ENCODE peak calls at places on chromosome 12, in eight cellular contexts. One of them, this sample, is unnamed.

GRCh38 chr12:45336762-45337596 is 121.1 kb downstream of the ANO6 start:
- DNase-seq in stomach: no peak
- DNase-seq in astrocyte: peak
- DNase-seq in PC-3: peak
- DNase-seq in IMR-90: peak
- DNase-seq in colonic mucosa: no peak
- DNase-seq in PC-9: no peak
- DNase-seq in uterus: no peak
- DNase-seq in this sample: peak

GRCh38 chr12:52603314-52603713 is 2.1 kb upstream of the KRT72 start:
- DNase-seq in PC-3: peak
- DNase-seq in stomach: no peak
- DNase-seq in colonic mucosa: no peak
- DNase-seq in astrocyte: no peak
- DNase-seq in uterus: no peak
- DNase-seq in PC-9: no peak
- DNase-seq in IMR-90: no peak
- DNase-seq in this sample: no peak

GRCh38 chr12:21774358-21775129 is at the start of gene KCNJ8:
- DNase-seq in PC-3: no peak
- DNase-seq in PC-9: no peak
- DNase-seq in colonic mucosa: no peak
- DNase-seq in stomach: peak
- DNase-seq in uterus: peak
- DNase-seq in IMR-90: peak
- DNase-seq in astrocyte: peak
- DNase-seq in this sample: no peak

GRCh38 chr12:48681738-48682532 is at the start of gene KANSL2:
- DNase-seq in astrocyte: peak
- DNase-seq in stomach: peak
- DNase-seq in IMR-90: peak
- DNase-seq in PC-9: peak
- DNase-seq in PC-3: peak
- DNase-seq in colonic mucosa: peak
- DNase-seq in uterus: peak
- DNase-seq in this sample: peak

GRCh38 chr12:119920064-119920463 is 42.9 kb upstream of the CIT start:
- DNase-seq in colonic mucosa: no peak
- DNase-seq in PC-9: no peak
- DNase-seq in astrocyte: no peak
- DNase-seq in stomach: no peak
- DNase-seq in IMR-90: no peak
- DNase-seq in PC-3: no peak
- DNase-seq in uterus: no peak
- DNase-seq in this sample: no peak

GRCh38 chr12:62998454-62998853 is 63.5 kb upstream of the PPM1H start:
- DNase-seq in IMR-90: no peak
- DNase-seq in stomach: no peak
- DNase-seq in uterus: no peak
- DNase-seq in PC-9: no peak
- DNase-seq in PC-3: no peak
- DNase-seq in astrocyte: no peak
- DNase-seq in colonic mucosa: no peak
- DNase-seq in this sample: no peak

GRCh38 chr12:87679262-87679661 is 349.9 kb downstream of the C12orf50 start:
- DNase-seq in stomach: no peak
- DNase-seq in colonic mucosa: no peak
- DNase-seq in uterus: no peak
- DNase-seq in PC-3: no peak
- DNase-seq in astrocyte: no peak
- DNase-seq in IMR-90: peak
- DNase-seq in PC-9: no peak
- DNase-seq in this sample: no peak

GRCh38 chr12:851913-852312 is 97.6 kb downstream of the RAD52 start:
- DNase-seq in PC-3: peak
- DNase-seq in PC-9: no peak
- DNase-seq in stomach: no peak
- DNase-seq in colonic mucosa: no peak
- DNase-seq in astrocyte: peak
- DNase-seq in IMR-90: peak
- DNase-seq in uterus: no peak
- DNase-seq in this sample: peak

GRCh38 chr12:130138478-130138877 is 23.8 kb upstream of the FZD10 start:
- DNase-seq in PC-9: no peak
- DNase-seq in astrocyte: no peak
- DNase-seq in IMR-90: no peak
- DNase-seq in uterus: no peak
- DNase-seq in stomach: no peak
- DNase-seq in colonic mucosa: no peak
- DNase-seq in PC-3: no peak
- DNase-seq in this sample: no peak

GRCh38 chr12:44294649-44295048 is 458.8 kb downstream of the TMEM117 start:
- DNase-seq in PC-3: no peak
- DNase-seq in astrocyte: no peak
- DNase-seq in colonic mucosa: no peak
- DNase-seq in stomach: no peak
- DNase-seq in IMR-90: no peak
- DNase-seq in PC-9: no peak
- DNase-seq in uterus: no peak
- DNase-seq in this sample: no peak
- TF ChIP-seq CTCF in PC-3: no peak
- TF ChIP-seq CTCF in astrocyte: no peak
- TF ChIP-seq CTCF in colonic mucosa: no peak
- TF ChIP-seq CTCF in stomach: no peak
- TF ChIP-seq CTCF in IMR-90: no peak
- TF ChIP-seq CTCF in PC-9: no peak
- TF ChIP-seq CTCF in uterus: no peak
- TF ChIP-seq CTCF in this sample: no peak

GRCh38 chr12:3964404-3964803 is 91.2 kb upstream of the PARP11 start:
- DNase-seq in astrocyte: no peak
- DNase-seq in colonic mucosa: no peak
- DNase-seq in stomach: no peak
- DNase-seq in PC-9: no peak
- DNase-seq in IMR-90: no peak
- DNase-seq in uterus: no peak
- DNase-seq in PC-3: no peak
- DNase-seq in this sample: no peak
- TF ChIP-seq CTCF in astrocyte: no peak
- TF ChIP-seq CTCF in colonic mucosa: no peak
- TF ChIP-seq CTCF in stomach: no peak
- TF ChIP-seq CTCF in PC-9: no peak
- TF ChIP-seq CTCF in IMR-90: no peak
- TF ChIP-seq CTCF in uterus: no peak
- TF ChIP-seq CTCF in PC-3: peak
- TF ChIP-seq CTCF in this sample: peak

GRCh38 chr12:121448771-121449315 is 48.9 kb downstream of the RNF34 start:
- DNase-seq in astrocyte: no peak
- DNase-seq in PC-3: no peak
- DNase-seq in PC-9: no peak
- DNase-seq in IMR-90: no peak
- DNase-seq in stomach: no peak
- DNase-seq in colonic mucosa: no peak
- DNase-seq in uterus: no peak
- DNase-seq in this sample: no peak
- TF ChIP-seq CTCF in astrocyte: no peak
- TF ChIP-seq CTCF in PC-3: no peak
- TF ChIP-seq CTCF in PC-9: no peak
- TF ChIP-seq CTCF in IMR-90: no peak
- TF ChIP-seq CTCF in stomach: no peak
- TF ChIP-seq CTCF in colonic mucosa: no peak
- TF ChIP-seq CTCF in uterus: no peak
- TF ChIP-seq CTCF in this sample: no peak

DNA sequence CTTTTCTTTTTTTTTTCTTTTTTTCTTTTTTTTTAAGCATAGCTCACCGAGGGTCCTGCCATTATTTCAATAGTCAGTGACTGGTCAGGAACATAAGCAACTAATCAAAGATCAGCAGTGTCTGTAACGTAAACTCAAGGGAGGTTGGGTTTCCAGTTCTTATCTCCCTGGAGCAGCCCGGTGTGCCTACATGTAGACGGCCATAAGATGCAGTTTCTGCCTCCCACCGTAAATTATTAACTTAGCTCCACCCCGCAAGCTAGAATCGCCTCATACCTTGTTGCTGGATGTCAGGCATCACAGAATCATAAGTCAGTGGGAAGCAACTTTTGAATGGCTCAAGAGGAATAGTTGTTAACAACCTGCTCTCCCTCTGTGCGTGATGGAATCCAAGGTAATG is at the start of gene MYO1H:
- DNase-seq in IMR-90: no peak
- DNase-seq in PC-9: no peak
- DNase-seq in uterus: no peak
- DNase-seq in astrocyte: no peak
- DNase-seq in stomach: no peak
- DNase-seq in colonic mucosa: no peak
- DNase-seq in PC-3: no peak
- DNase-seq in this sample: no peak
- TF ChIP-seq CTCF in IMR-90: no peak
- TF ChIP-seq CTCF in PC-9: no peak
- TF ChIP-seq CTCF in uterus: no peak
- TF ChIP-seq CTCF in astrocyte: no peak
- TF ChIP-seq CTCF in stomach: no peak
- TF ChIP-seq CTCF in colonic mucosa: no peak
- TF ChIP-seq CTCF in PC-3: no peak
- TF ChIP-seq CTCF in this sample: no peak

GRCh38 chr12:105077435-105077834 is 6.8 kb downstream of the ALDH1L2 start:
- DNase-seq in PC-3: no peak
- DNase-seq in IMR-90: no peak
- DNase-seq in astrocyte: no peak
- DNase-seq in uterus: no peak
- DNase-seq in stomach: no peak
- DNase-seq in colonic mucosa: no peak
- DNase-seq in PC-9: no peak
- DNase-seq in this sample: no peak
- TF ChIP-seq CTCF in PC-3: no peak
- TF ChIP-seq CTCF in IMR-90: no peak
- TF ChIP-seq CTCF in astrocyte: no peak
- TF ChIP-seq CTCF in uterus: no peak
- TF ChIP-seq CTCF in stomach: no peak
- TF ChIP-seq CTCF in colonic mucosa: no peak
- TF ChIP-seq CTCF in PC-9: no peak
- TF ChIP-seq CTCF in this sample: no peak